ENCODE peak calls at places on chromosomes 5 and 9, in ten cellular contexts. V is left kidney; T is A549; B is cardiac fibroblast; L is activated naive CD4-positive, alpha-beta T cell treated with anti-CD3 and anti-CD28 coated beads for 36 hours; R is T-helper 1 cell; A is foreskin fibroblast; U is GM12865; C is MV-4-11; O is AG08396. I is an unnamed sample.

GRCh38 chr9:126528111-126528510 is 85.6 kb upstream of the LMX1B start:
- DNase-seq in V (no peak), T (no peak), B (no peak), L (no peak), R (no peak), A (no peak), U (no peak), C (no peak), O (no peak), I (no peak)

GRCh38 chr9:38671748-38672147 is 48.2 kb downstream of the FAM240B start:
- DNase-seq in V (no peak), T (no peak), B (peak), L (no peak), R (no peak), A (no peak), U (peak), C (no peak), O (no peak), I (no peak)

GRCh38 chr5:181133610-181134231 is 2.8 kb upstream of the OR2V1 start:
- DNase-seq in V (no peak), T (peak), B (peak), L (no peak), R (no peak), A (peak), U (peak), C (no peak), O (peak), I (peak)

GRCh38 chr9:4106744-4107143 is 193.1 kb downstream of the GLIS3 start:
- DNase-seq in V (no peak), T (no peak), B (peak), L (no peak), R (no peak), A (peak), U (no peak), C (no peak), O (no peak), I (peak)

GRCh38 chr5:107274576-107274975 is 396.2 kb downstream of the EFNA5 start:
- DNase-seq in V (no peak), T (no peak), B (peak), L (no peak), R (no peak), A (no peak), U (no peak), C (no peak), O (no peak), I (no peak)

GRCh38 chr5:143445726-143446125 is 42.2 kb upstream of the NR3C1 start:
- DNase-seq in V (no peak), T (no peak), B (no peak), L (no peak), R (no peak), A (peak), U (no peak), C (no peak), O (no peak), I (no peak)

GRCh38 chr5:154740483-154740882 is 14.7 kb upstream of the LARP1 start:
- DNase-seq in V (no peak), T (no peak), B (peak), L (no peak), R (no peak), A (peak), U (no peak), C (no peak), O (peak), I (no peak)

GRCh38 chr5:165495829-165496380 is 1990.5 kb downstream of the MAT2B start:
- DNase-seq in V (no peak), T (no peak), B (no peak), L (no peak), R (no peak), A (no peak), U (no peak), C (peak), O (no peak), I (no peak)

GRCh38 chr9:125696106-125696647 is 10.8 kb downstream of the MAPKAP1 start:
- DNase-seq in V (no peak), T (no peak), B (no peak), L (no peak), R (no peak), A (no peak), U (no peak), C (no peak), O (no peak), I (no peak)

GRCh38 chr5:157280927-157281326 is 15.0 kb downstream of the CYFIP2 start:
- DNase-seq in V (no peak), T (no peak), B (peak), L (peak), R (no peak), A (peak), U (no peak), C (no peak), O (peak), I (no peak)

GRCh38 chr5:998276-998974 is 10.2 kb upstream of the NKD2 start:
- DNase-seq in V (no peak), T (no peak), B (no peak), L (no peak), R (no peak), A (no peak), U (no peak), C (no peak), O (no peak), I (no peak)

GRCh38 chr9:12719431-12719830 is 26.2 kb downstream of the TYRP1 start:
- DNase-seq in V (peak), T (peak), B (peak), L (no peak), R (no peak), A (no peak), U (no peak), C (no peak), O (no peak), I (no peak)

GRCh38 chr9:14627513-14627912 is 65.7 kb downstream of the ZDHHC21 start:
- DNase-seq in V (no peak), T (no peak), B (no peak), L (no peak), R (no peak), A (no peak), U (no peak), C (no peak), O (no peak), I (no peak)

GRCh38 chr5:129460121-129460950 is at the start of gene ADAMTS19:
- DNase-seq in V (peak), T (peak), B (peak), L (peak), R (no peak), A (peak), U (no peak), C (no peak), O (peak), I (peak)

GRCh38 chr9:137650779-137651178 is 32.0 kb downstream of the EHMT1 start:
- DNase-seq in V (no peak), T (no peak), B (no peak), L (no peak), R (no peak), A (no peak), U (no peak), C (no peak), O (no peak), I (no peak)

GRCh38 chr5:172499287-172499686 is 45.0 kb upstream of the SH3PXD2B start:
- DNase-seq in V (no peak), T (no peak), B (no peak), L (no peak), R (no peak), A (no peak), U (no peak), C (no peak), O (no peak), I (no peak)

GRCh38 chr5:122150128-122150685 is 20.9 kb downstream of the ZNF474 start:
- DNase-seq in V (no peak), T (no peak), B (no peak), L (no peak), R (no peak), A (no peak), U (no peak), C (no peak), O (no peak), I (no peak)

GRCh38 chr9:127570533-127571111 is 41.5 kb upstream of the STXBP1 start:
- DNase-seq in V (no peak), T (no peak), B (no peak), L (no peak), R (no peak), A (no peak), U (no peak), C (no peak), O (no peak), I (no peak)

GRCh38 chr5:27598576-27598975 is 560.2 kb upstream of the CDH9 start:
- DNase-seq in V (no peak), T (no peak), B (no peak), L (no peak), R (no peak), A (no peak), U (no peak), C (no peak), O (no peak), I (no peak)

GRCh38 chr5:61677220-61677619 is 345.2 kb downstream of the ZSWIM6 start:
- DNase-seq in V (no peak), T (no peak), B (no peak), L (no peak), R (no peak), A (no peak), U (no peak), C (no peak), O (no peak), I (no peak)

GRCh38 chr5:111394580-111394979 is 117.8 kb downstream of the STARD4 start:
- DNase-seq in V (no peak), T (no peak), B (peak), L (no peak), R (no peak), A (peak), U (no peak), C (no peak), O (no peak), I (peak)

GRCh38 chr9:107283621-107284616 is 840 bp downstream of the RAD23B start:
- DNase-seq in V (peak), T (peak), B (peak), L (peak), R (peak), A (peak), U (peak), C (peak), O (peak), I (peak)

GRCh38 chr5:80736730-80737129 is 81.9 kb upstream of the DHFR start:
- DNase-seq in V (no peak), T (peak), B (peak), L (no peak), R (no peak), A (no peak), U (no peak), C (no peak), O (no peak), I (no peak)

GRCh38 chr9:97986466-97986865 is 3.3 kb downstream of the ANP32B start:
- DNase-seq in V (peak), T (no peak), B (no peak), L (peak), R (no peak), A (no peak), U (peak), C (no peak), O (no peak), I (no peak)

GRCh38 chr5:38013107-38013506 is 173.3 kb upstream of the GDNF start:
- DNase-seq in V (no peak), T (no peak), B (no peak), L (no peak), R (no peak), A (no peak), U (no peak), C (no peak), O (no peak), I (no peak)

GRCh38 chr5:175893466-175893865 is 22.1 kb downstream of the CPLX2 start:
- DNase-seq in V (no peak), T (no peak), B (no peak), L (no peak), R (no peak), A (no peak), U (no peak), C (no peak), O (no peak), I (no peak)

GRCh38 chr5:173707392-173707791 is 90.9 kb upstream of the BOD1 start:
- DNase-seq in V (no peak), T (no peak), B (peak), L (no peak), R (no peak), A (peak), U (peak), C (no peak), O (peak), I (no peak)

GRCh38 chr5:220008-220407 is 1.9 kb downstream of the SDHA start:
- DNase-seq in V (no peak), T (no peak), B (peak), L (no peak), R (no peak), A (no peak), U (peak), C (no peak), O (no peak), I (no peak)

GRCh38 chr5:66807743-66808142 is 211.6 kb downstream of the MAST4 start:
- DNase-seq in V (peak), T (peak), B (peak), L (no peak), R (no peak), A (peak), U (no peak), C (no peak), O (peak), I (peak)

GRCh38 chr5:171258737-171259405 is 50.2 kb upstream of the TLX3 start:
- DNase-seq in V (no peak), T (no peak), B (no peak), L (no peak), R (no peak), A (no peak), U (no peak), C (no peak), O (no peak), I (no peak)

GRCh38 chr5:75623846-75624245 is 12.6 kb downstream of the ANKDD1B start:
- DNase-seq in V (no peak), T (peak), B (peak), L (no peak), R (no peak), A (no peak), U (no peak), C (no peak), O (no peak), I (no peak)

GRCh38 chr9:98024702-98025101 is 31.8 kb upstream of the NANS start:
- DNase-seq in V (no peak), T (no peak), B (no peak), L (no peak), R (no peak), A (no peak), U (no peak), C (no peak), O (no peak), I (no peak)

I was measured in amniotic stem cell.